ENCODE peak calls at places on chromosome 19, in five cellular contexts. Z is H1, N is GM12878, P is HCT116, B is HepG2. K is an unnamed sample.

GRCh38 chr19:11538232-11539036 is at the start of gene CNN1:
- DNase-seq in P (no peak), B (peak), N (no peak), Z (peak), K (no peak)

GRCh38 chr19:34578751-34579150 is 97.2 kb downstream of the WTIP start:
- DNase-seq in B (no peak), P (no peak), Z (no peak), N (no peak), K (no peak)

GRCh38 chr19:7294571-7295212 is 478 bp upstream of the INSR start:
- DNase-seq in N (no peak), B (peak), P (peak), Z (peak), K (no peak)

GRCh38 chr19:48668332-48668731 is 4.5 kb downstream of the NTN5 start:
- DNase-seq in N (no peak), P (no peak), Z (no peak), B (no peak), K (no peak)

GRCh38 chr19:43474986-43475705 is 9.7 kb upstream of the LYPD3 start:
- DNase-seq in N (no peak), P (peak), Z (peak), B (no peak), K (peak)

GRCh38 chr19:34308381-34309367 is 54.3 kb downstream of the GARRE1 start:
- DNase-seq in Z (no peak), B (no peak), N (no peak), P (no peak), K (peak)

GRCh38 chr19:15437355-15438123 is 12.2 kb downstream of the WIZ start:
- DNase-seq in N (no peak), B (peak), Z (no peak), P (no peak), K (no peak)

GRCh38 chr19:23554548-23554947 is 132.5 kb downstream of the ZNF675 start:
- DNase-seq in B (no peak), N (no peak), Z (no peak), P (no peak), K (no peak)

GRCh38 chr19:18865973-18866799 is 29.8 kb downstream of the CERS1 start:
- DNase-seq in N (no peak), P (no peak), Z (peak), B (peak), K (no peak)

GRCh38 chr19:14475251-14476073 is at the start of gene PTGER1:
- DNase-seq in B (no peak), N (no peak), P (peak), Z (peak), K (no peak)

GRCh38 chr19:35216833-35217707 is 11.5 kb downstream of the FAM187B start:
- DNase-seq in P (no peak), B (no peak), N (no peak), Z (no peak), K (no peak)

GRCh38 chr19:4758659-4759058 is 32.9 kb upstream of the FEM1A start:
- DNase-seq in N (no peak), B (no peak), Z (no peak), P (no peak), K (no peak)

GRCh38 chr19:51131780-51132680 is 7.3 kb downstream of the SIGLEC9 start:
- DNase-seq in N (no peak), P (peak), B (no peak), Z (no peak), K (no peak)

GRCh38 chr19:28207244-28207643 is 1005.7 kb downstream of the UQCRFS1 start:
- DNase-seq in P (no peak), Z (no peak), B (no peak), N (no peak), K (no peak)

GRCh38 chr19:41887711-41888382 is 4.9 kb downstream of the ARHGEF1 start:
- DNase-seq in Z (peak), N (no peak), B (peak), P (peak), K (no peak)

DNA sequence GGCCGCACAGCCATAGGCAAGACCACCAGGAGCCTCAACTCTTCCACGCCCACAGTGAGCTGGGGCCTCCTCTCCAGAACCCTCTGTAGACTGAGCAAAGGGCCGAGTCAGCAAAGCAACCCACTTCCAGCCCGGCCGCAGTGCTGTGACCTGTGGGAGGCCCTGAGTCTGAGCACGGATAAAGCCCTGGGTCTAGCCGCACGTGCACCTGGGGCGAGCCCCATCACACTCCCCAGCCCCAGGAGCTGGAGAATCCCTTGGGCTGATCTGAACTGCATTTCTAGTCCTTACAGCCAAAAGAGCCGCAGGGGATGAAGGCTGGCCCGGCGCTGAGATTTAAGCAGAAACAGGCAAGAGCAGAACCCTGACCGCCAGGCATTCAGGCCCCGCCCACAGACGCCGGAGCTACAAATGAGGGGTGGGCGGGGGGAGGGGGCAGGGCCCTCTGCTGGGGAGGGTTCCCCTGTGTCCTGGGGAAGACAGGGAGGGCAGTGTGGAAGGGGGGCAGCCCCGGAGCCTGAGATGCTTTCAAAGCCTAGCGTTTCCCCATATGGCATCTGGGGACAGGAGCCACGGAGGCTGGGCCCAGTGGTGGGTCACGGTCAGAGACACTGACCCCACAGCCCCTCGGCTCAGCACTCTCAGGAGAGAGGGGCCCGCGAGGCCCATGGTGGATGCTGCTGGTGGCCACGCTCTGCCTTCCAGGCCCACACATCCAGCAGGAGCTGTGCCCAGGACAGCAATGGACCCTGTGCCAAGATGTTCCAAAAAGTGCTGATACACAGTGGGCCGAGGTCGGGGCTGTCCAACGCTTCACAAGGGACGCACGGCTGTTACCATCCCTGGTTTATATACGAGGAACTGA is 4.9 kb downstream of the TMEM259 start:
- DNase-seq in B (no peak), Z (peak), N (no peak), P (no peak), K (no peak)
- H3K9ac ChIP-seq in B (no peak), Z (no peak), N (no peak), P (peak), K (no peak)

DNA sequence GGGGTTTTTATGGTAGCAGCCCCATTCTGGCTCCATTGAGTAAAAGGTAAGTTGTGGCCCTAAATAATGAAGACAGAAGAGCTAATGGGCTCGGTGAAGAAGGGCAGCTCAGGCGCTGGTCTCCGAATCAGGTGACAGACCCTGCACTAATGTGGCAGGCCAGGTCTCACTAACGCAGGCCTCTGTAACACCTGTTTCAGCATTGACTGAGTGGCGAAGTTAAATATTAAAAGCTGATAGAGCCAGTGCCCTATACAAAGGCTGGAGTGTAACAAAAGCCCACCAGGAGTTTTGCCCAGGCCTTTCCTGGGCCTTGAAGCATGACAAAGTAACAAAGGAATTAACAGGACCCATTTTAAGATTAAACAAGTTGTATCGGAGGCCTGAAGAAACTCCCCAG is 19.2 kb downstream of the POP4 start:
- DNase-seq in P (no peak), Z (no peak), N (no peak), B (no peak), K (no peak)
- H3K27ac ChIP-seq in P (no peak), Z (no peak), N (no peak), B (no peak), K (no peak)

GRCh38 chr19:2062770-2063169 is 11.7 kb upstream of the MKNK2 start:
- DNase-seq in B (no peak), N (no peak), Z (no peak), P (no peak), K (no peak)

GRCh38 chr19:2063824-2064223 is 12.8 kb upstream of the MKNK2 start:
- DNase-seq in N (no peak), B (no peak), Z (no peak), P (no peak), K (no peak)

GRCh38 chr19:2061936-2062729 is 11.1 kb upstream of the MKNK2 start:
- DNase-seq in Z (peak), N (no peak), B (peak), P (no peak), K (no peak)

GRCh38 chr19:2064395-2064787 is 13.3 kb upstream of the MKNK2 start:
- DNase-seq in B (no peak), P (no peak), N (no peak), Z (no peak), K (no peak)

GRCh38 chr19:2064788-2065524 is 13.9 kb upstream of the MKNK2 start:
- DNase-seq in N (no peak), P (no peak), B (no peak), Z (no peak), K (no peak)
- TF ChIP-seq POLR2AphosphoS5 in N (no peak), P (no peak), B (no peak), Z (no peak), K (no peak)

GRCh38 chr19:8610928-8611284 is 391 bp upstream of the ADAMTS10 start:
- DNase-seq in N (no peak), B (no peak), Z (no peak), P (no peak), K (no peak)
- H3K9ac ChIP-seq in N (no peak), B (no peak), Z (no peak), P (peak), K (peak)

GRCh38 chr19:1365306-1365963 is 18.3 kb upstream of the NDUFS7 start:
- DNase-seq in Z (no peak), P (no peak), N (no peak), B (no peak), K (no peak)

GRCh38 chr19:1366899-1367870 is 16.5 kb upstream of the NDUFS7 start:
- DNase-seq in N (no peak), B (no peak), Z (no peak), P (no peak), K (no peak)

GRCh38 chr19:1363599-1363998 is 20.1 kb upstream of the NDUFS7 start:
- DNase-seq in Z (no peak), P (no peak), N (no peak), B (no peak), K (no peak)

GRCh38 chr19:1364070-1364719 is 19.5 kb upstream of the NDUFS7 start:
- DNase-seq in B (no peak), N (no peak), Z (no peak), P (no peak), K (no peak)

GRCh38 chr19:1365964-1366695 is 17.6 kb upstream of the NDUFS7 start:
- DNase-seq in P (no peak), N (no peak), B (no peak), Z (no peak), K (no peak)
- H3K27ac ChIP-seq in P (no peak), N (no peak), B (no peak), Z (no peak), K (no peak)

DNA sequence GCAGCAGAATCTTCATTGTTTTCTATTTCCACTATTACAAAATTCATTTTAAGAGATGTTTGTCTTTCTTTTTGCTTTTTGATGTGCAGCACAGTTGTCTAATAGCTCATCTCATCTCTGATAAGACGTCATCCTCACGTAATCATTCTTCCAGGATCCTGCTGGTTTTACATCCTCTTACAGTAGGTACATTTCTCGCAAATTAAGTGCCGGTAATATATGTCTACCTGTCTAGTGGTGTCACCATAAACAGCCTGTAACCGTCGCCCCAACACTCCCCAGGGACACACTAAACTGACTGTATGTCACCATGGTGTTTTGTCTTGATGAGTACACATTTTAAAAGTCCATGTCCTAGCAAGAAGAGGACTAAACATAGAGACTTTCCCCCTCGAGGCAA is 94.5 kb upstream of the VSTM2B start:
- DNase-seq in N (no peak), Z (no peak), P (no peak), B (no peak), K (no peak)
- TF ChIP-seq POLR2AphosphoS5 in N (no peak), Z (no peak), P (no peak), B (no peak), K (no peak)

DNA sequence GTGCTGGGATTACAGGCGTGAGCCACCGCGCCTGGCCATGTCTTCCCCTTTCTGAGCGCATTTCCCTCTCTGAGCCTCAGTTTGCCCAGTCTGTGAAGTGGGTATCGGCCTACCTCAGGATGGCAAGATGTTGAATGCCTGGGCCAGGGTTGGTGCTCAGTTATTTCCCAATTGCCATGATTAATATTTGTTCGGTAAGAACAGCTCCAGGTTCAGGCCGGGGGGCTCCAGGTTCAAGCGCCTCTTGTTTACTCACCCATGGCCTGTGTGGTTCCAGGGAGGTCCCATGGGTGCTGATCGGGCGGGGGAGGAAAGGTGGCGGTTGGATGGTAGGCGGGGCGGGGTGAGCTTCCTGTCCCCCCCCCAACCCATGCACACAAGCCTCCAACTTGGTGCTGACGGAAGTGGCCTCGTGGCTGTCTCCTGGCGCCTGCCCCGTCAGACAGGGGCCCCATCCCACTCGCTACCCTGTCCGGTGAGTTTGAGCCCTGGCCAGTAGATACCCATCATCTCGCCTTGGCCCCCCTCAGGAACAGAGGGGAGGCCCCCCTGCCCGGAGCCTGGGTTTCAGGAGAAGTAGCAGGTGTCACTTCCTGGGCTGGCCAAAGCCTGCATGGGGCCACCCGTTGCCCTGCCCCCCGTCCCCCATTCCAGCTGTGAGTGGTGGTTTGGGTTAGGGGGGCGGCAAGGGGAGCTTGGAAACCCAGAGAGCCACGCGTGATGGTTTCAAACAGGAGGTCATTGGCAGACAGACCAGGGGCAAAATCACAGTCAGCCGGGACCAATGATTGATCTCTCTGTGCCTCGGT is at the start of gene FCHO1:
- DNase-seq in P (no peak), B (peak), N (peak), Z (no peak), K (no peak)
- H3K9ac ChIP-seq in P (no peak), B (peak), N (peak), Z (no peak), K (no peak)